ENCODE peak calls at places on chromosomes 13 and 19, in seven cellular contexts. O is left lung, J is GM23248, R is cardiac muscle cell, P is heart left ventricle, G is mesendoderm, F is lung. T is an unnamed sample. For H3K36me3, the result is how much of the 10 kb centered on the place peaks cover.

GRCh38 chr19:16326401-16327130 is 1.9 kb downstream of the KLF2 start:
- DNase-seq in O (no peak), J (peak), R (no peak), P (peak), G (peak), F (peak), T (peak)

GRCh38 chr13:110546933-110547332 is 14.6 kb downstream of the RAB20 start:
- DNase-seq in O (peak), J (peak), R (no peak), P (peak), G (no peak), F (peak), T (no peak)

GRCh38 chr13:51590231-51590630 is 6.0 kb downstream of the WDFY2 start:
- DNase-seq in O (no peak), J (no peak), R (no peak), P (no peak), G (no peak), F (no peak), T (no peak)

GRCh38 chr19:44435441-44435840 is 12.8 kb downstream of the ZNF229 start:
- DNase-seq in O (no peak), J (no peak), R (no peak), P (no peak), G (no peak), F (no peak), T (no peak)

GRCh38 chr19:44640518-44640917 is 3.2 kb upstream of the PVR start:
- DNase-seq in O (no peak), J (peak), R (no peak), P (no peak), G (no peak), F (no peak), T (no peak)

GRCh38 chr13:62653371-62653770 is 1237.7 kb upstream of the PCDH20 start:
- DNase-seq in O (no peak), J (no peak), R (no peak), P (no peak), G (no peak), F (no peak), T (no peak)

GRCh38 chr13:94544922-94545321 is 51.0 kb downstream of the TGDS start:
- DNase-seq in O (no peak), J (no peak), R (no peak), P (no peak), G (no peak), F (no peak), T (no peak)

GRCh38 chr13:36086117-36086516 is 45.1 kb downstream of the DCLK1 start:
- DNase-seq in O (no peak), J (no peak), R (no peak), P (no peak), G (peak), F (no peak), T (no peak)

GRCh38 chr19:1289395-1290244 is 3.9 kb downstream of the EFNA2 start:
- DNase-seq in O (no peak), J (no peak), R (no peak), P (no peak), G (no peak), F (no peak), T (no peak)

GRCh38 chr13:23674795-23675640 is 104.8 kb downstream of the TNFRSF19 start:
- DNase-seq in O (no peak), J (peak), R (no peak), P (no peak), G (no peak), F (no peak), T (no peak)

GRCh38 chr13:99314640-99315176 is 7.5 kb upstream of the GPR183 start:
- DNase-seq in O (no peak), J (peak), R (no peak), P (no peak), G (no peak), F (no peak), T (peak)

GRCh38 chr13:85373322-85373721 is 425.9 kb downstream of the SLITRK6 start:
- DNase-seq in O (no peak), J (no peak), R (no peak), P (no peak), G (no peak), F (no peak), T (no peak)

GRCh38 chr19:4232614-4233281 is 3.4 kb downstream of the EBI3 start:
- DNase-seq in O (no peak), J (no peak), R (no peak), P (no peak), G (no peak), F (no peak), T (no peak)

GRCh38 chr13:94239135-94239534 is 240.3 kb downstream of the DCT start:
- DNase-seq in O (no peak), J (peak), R (no peak), P (no peak), G (no peak), F (no peak), T (no peak)

GRCh38 chr13:45167611-45168554 is 33.0 kb downstream of the KCTD4 start:
- DNase-seq in O (peak), J (peak), R (no peak), P (no peak), G (peak), F (peak), T (no peak)

GRCh38 chr13:92843549-92843948 is 383.1 kb upstream of the GPC6 start:
- DNase-seq in O (no peak), J (peak), R (no peak), P (no peak), G (no peak), F (no peak), T (no peak)

GRCh38 chr19:4140237-4140711 is 13.2 kb upstream of the CREB3L3 start:
- DNase-seq in O (no peak), J (peak), R (peak), P (no peak), G (peak), F (no peak), T (peak)

GRCh38 chr13:29939158-29939557 is 88.7 kb upstream of the UBL3 start:
- DNase-seq in O (no peak), J (no peak), R (no peak), P (no peak), G (no peak), F (no peak), T (no peak)

GRCh38 chr13:107884564-107884963 is 330.8 kb downstream of the LIG4 start:
- DNase-seq in O (no peak), J (no peak), R (no peak), P (no peak), G (no peak), F (no peak), T (no peak)

GRCh38 chr19:2613507-2614295 is 88.8 kb downstream of the GNG7 start:
- DNase-seq in O (peak), J (peak), R (peak), P (peak), G (peak), F (no peak), T (no peak)

GRCh38 chr13:110015253-110015652 is 228.9 kb upstream of the IRS2 start:
- DNase-seq in O (no peak), J (peak), R (no peak), P (no peak), G (no peak), F (no peak), T (no peak)

GRCh38 chr13:76836311-76836710 is 49.9 kb downstream of the KCTD12 start:
- DNase-seq in O (no peak), J (peak), R (no peak), P (no peak), G (no peak), F (no peak), T (no peak)

GRCh38 chr19:17949956-17950309 is 17.0 kb upstream of the KCNN1 start:
- DNase-seq in O (no peak), J (no peak), R (no peak), P (no peak), G (peak), F (no peak), T (no peak)

GRCh38 chr19:44592451-44592890 is 20.9 kb upstream of the IGSF23 start:
- DNase-seq in O (no peak), J (no peak), R (no peak), P (no peak), G (peak), F (no peak), T (no peak)

GRCh38 chr19:15251749-15252397 is 19.6 kb upstream of the EPHX3 start:
- DNase-seq in O (peak), J (peak), R (peak), P (peak), G (peak), F (peak), T (no peak)

GRCh38 chr13:97253581-97254293 is 31.6 kb downstream of the MBNL2 start:
- DNase-seq in O (no peak), J (no peak), R (no peak), P (no peak), G (no peak), F (no peak), T (no peak)

GRCh38 chr19:40552848-40553247 is 23.8 kb upstream of the SHKBP1 start:
- DNase-seq in O (no peak), J (no peak), R (no peak), P (peak), G (no peak), F (no peak), T (no peak)

GRCh38 chr19:55695511-55696290 is 20.7 kb downstream of the EPN1 start:
- DNase-seq in O (no peak), J (no peak), R (no peak), P (no peak), G (no peak), F (no peak), T (no peak)

GRCh38 chr19:55694656-55695491 is 19.8 kb downstream of the EPN1 start:
- DNase-seq in O (no peak), J (no peak), R (no peak), P (no peak), G (no peak), F (no peak), T (no peak)

GRCh38 chr19:55692681-55693081 is 17.7 kb downstream of the EPN1 start:
- DNase-seq in O (peak), J (no peak), R (no peak), P (no peak), G (no peak), F (no peak), T (no peak)

GRCh38 chr19:55693336-55693974 is 18.4 kb downstream of the EPN1 start:
- DNase-seq in O (peak), J (no peak), R (no peak), P (no peak), G (no peak), F (no peak), T (no peak)

DNA sequence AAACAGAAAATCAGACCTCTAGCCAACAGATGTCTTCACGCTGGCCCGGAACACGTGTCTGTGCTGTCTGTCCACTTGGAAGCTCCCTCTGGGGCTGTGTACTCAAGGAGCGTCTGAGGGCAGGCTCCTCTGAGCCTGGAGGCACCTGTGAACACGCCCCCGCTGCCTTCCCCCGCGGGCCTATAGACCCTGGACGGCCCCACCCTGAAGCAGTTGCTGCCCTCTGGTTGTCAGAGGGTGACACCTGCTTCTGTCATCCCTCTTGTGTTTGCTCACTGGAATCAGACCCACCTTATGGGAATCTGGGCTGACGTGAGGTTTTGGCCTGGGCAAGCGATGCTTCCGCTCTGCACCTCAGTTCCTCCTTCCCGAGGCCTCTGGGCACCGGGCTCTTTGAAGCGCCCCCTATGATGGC is 19.2 kb downstream of the EPN1 start:
- DNase-seq in O (no peak), J (no peak), R (no peak), P (no peak), G (no peak), F (no peak), T (no peak)
- H3K36me3 ChIP-seq in O (under half), J (under half), R (under half), P (under half), G (under half), F (under half), T (half or more)

GRCh38 chr19:51733742-51734522 is 10.1 kb upstream of the HAS1 start:
- DNase-seq in O (no peak), J (no peak), R (no peak), P (no peak), G (peak), F (no peak), T (no peak)
- H3K36me3 ChIP-seq in O (under half), J (under half), R (under half), P (under half), G (under half), F (under half), T (under half)

DNA sequence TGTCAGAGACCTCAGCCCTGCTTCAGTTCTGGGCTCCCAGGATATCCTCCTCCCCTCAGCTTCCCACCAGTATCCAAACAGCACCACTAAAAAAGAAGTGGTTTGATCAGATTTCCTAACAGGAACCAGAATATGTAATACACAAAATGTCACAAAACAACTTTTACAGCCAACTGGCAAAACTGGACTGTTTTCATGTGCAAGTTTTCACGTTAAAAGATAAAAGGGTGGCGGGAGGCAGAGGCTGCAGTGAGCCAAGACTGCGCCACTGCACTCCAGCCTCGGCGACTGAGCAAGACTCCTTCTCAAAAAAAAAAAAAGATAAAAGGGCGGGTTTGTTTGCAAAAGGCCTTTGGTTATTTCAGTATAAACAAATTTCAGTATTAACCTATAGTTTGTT is 13.1 kb downstream of the PCID2 start:
- DNase-seq in O (no peak), J (no peak), R (no peak), P (no peak), G (no peak), F (no peak), T (no peak)
- H3K36me3 ChIP-seq in O (under half), J (half or more), R (half or more), P (under half), G (under half), F (under half), T (half or more)

GRCh38 chr13:113547248-113547971 is 37.1 kb upstream of the TFDP1 start:
- DNase-seq in O (peak), J (peak), R (no peak), P (peak), G (no peak), F (no peak), T (no peak)

GRCh38 chr13:113545455-113545930 is 39.1 kb upstream of the TFDP1 start:
- DNase-seq in O (peak), J (peak), R (no peak), P (peak), G (peak), F (no peak), T (no peak)

GRCh38 chr13:113548171-113548641 is 36.3 kb upstream of the TFDP1 start:
- DNase-seq in O (peak), J (no peak), R (no peak), P (peak), G (no peak), F (no peak), T (no peak)

GRCh38 chr13:113545931-113546516 is 38.5 kb upstream of the TFDP1 start:
- DNase-seq in O (peak), J (no peak), R (no peak), P (peak), G (no peak), F (no peak), T (no peak)

GRCh38 chr13:113546571-113547247 is 37.8 kb upstream of the TFDP1 start:
- DNase-seq in O (peak), J (peak), R (no peak), P (peak), G (no peak), F (no peak), T (no peak)
- H3K36me3 ChIP-seq in O (under half), J (under half), R (under half), P (under half), G (under half), F (under half), T (under half)

T was measured in effector memory CD4-positive, alpha-beta T cell.